ENCODE peak calls at places on chromosomes 7 and 10, in seven cellular contexts. W, Q, Z, V, A, X and F are unnamed samples.

GRCh38 chr7:5393328-5393727 is 30.3 kb downstream of the TNRC18 start:
- DNase-seq in W (no peak), Q (no peak), Z (no peak), V (no peak), A (no peak), X (no peak), F (no peak)

GRCh38 chr7:134813668-134814067 is 34.2 kb downstream of the CALD1 start:
- DNase-seq in W (no peak), Q (peak), Z (peak), V (no peak), A (no peak), X (peak), F (no peak)

GRCh38 chr10:76437011-76437410 is 1005.6 kb downstream of the LRMDA start:
- DNase-seq in W (peak), Q (no peak), Z (no peak), V (no peak), A (no peak), X (no peak), F (no peak)

GRCh38 chr10:33706191-33706590 is 371.7 kb upstream of the NRP1 start:
- DNase-seq in W (no peak), Q (peak), Z (peak), V (no peak), A (no peak), X (peak), F (no peak)

GRCh38 chr7:45157286-45157652 is 322 bp upstream of the RAMP3 start:
- DNase-seq in W (no peak), Q (no peak), Z (no peak), V (no peak), A (peak), X (no peak), F (no peak)

GRCh38 chr10:125061557-125062243 is 98.7 kb downstream of the CTBP2 start:
- DNase-seq in W (no peak), Q (no peak), Z (no peak), V (no peak), A (no peak), X (no peak), F (peak)

GRCh38 chr10:44881639-44882038 is 29.5 kb upstream of the TMEM72 start:
- DNase-seq in W (no peak), Q (no peak), Z (no peak), V (no peak), A (no peak), X (no peak), F (no peak)

GRCh38 chr10:93074597-93075368 is 1.1 kb downstream of the CYP26A1 start:
- DNase-seq in W (no peak), Q (no peak), Z (no peak), V (no peak), A (peak), X (peak), F (no peak)

GRCh38 chr10:2130906-2131305 is 393.6 kb upstream of the ADARB2 start:
- DNase-seq in W (peak), Q (no peak), Z (no peak), V (no peak), A (no peak), X (no peak), F (no peak)

GRCh38 chr10:28137907-28138880 is 139.3 kb upstream of the ODAD2 start:
- DNase-seq in W (no peak), Q (peak), Z (peak), V (peak), A (no peak), X (peak), F (no peak)

GRCh38 chr7:158137516-158138328 is 449.9 kb downstream of the PTPRN2 start:
- DNase-seq in W (no peak), Q (no peak), Z (no peak), V (no peak), A (no peak), X (no peak), F (no peak)

GRCh38 chr10:79025113-79025832 is 43.5 kb upstream of the ZMIZ1 start:
- DNase-seq in W (no peak), Q (no peak), Z (peak), V (no peak), A (no peak), X (no peak), F (no peak)

GRCh38 chr10:127117125-127117524 is 79.3 kb downstream of the INSYN2A start:
- DNase-seq in W (peak), Q (peak), Z (peak), V (no peak), A (peak), X (peak), F (peak)

GRCh38 chr10:77041636-77042258 is 595.9 kb downstream of the KCNMA1 start:
- DNase-seq in W (peak), Q (no peak), Z (no peak), V (no peak), A (peak), X (no peak), F (peak)

GRCh38 chr7:101169838-101170531 is 4.6 kb upstream of the VGF start:
- DNase-seq in W (peak), Q (peak), Z (peak), V (no peak), A (peak), X (peak), F (peak)

GRCh38 chr7:3673524-3673923 is 372.5 kb downstream of the SDK1 start:
- DNase-seq in W (peak), Q (peak), Z (peak), V (no peak), A (peak), X (no peak), F (peak)

GRCh38 chr10:82889703-82890102 is 1014.7 kb downstream of the NRG3 start:
- DNase-seq in W (peak), Q (no peak), Z (no peak), V (no peak), A (no peak), X (no peak), F (no peak)

GRCh38 chr10:10517866-10518265 is 499.8 kb upstream of the CELF2 start:
- DNase-seq in W (peak), Q (no peak), Z (no peak), V (no peak), A (no peak), X (no peak), F (no peak)

GRCh38 chr10:122140477-122140902 is 130.6 kb upstream of the BTBD16 start:
- DNase-seq in W (peak), Q (peak), Z (peak), V (no peak), A (no peak), X (peak), F (no peak)
- H3K9ac ChIP-seq in W (no peak), Q (no peak), Z (peak), V (peak), A (no peak), X (peak), F (no peak)

GRCh38 chr10:24722676-24723385 is 856 bp downstream of the ARHGAP21 start:
- DNase-seq in W (peak), Q (peak), Z (peak), V (no peak), A (peak), X (peak), F (no peak)

GRCh38 chr10:24722131-24722675 is 1.5 kb downstream of the ARHGAP21 start:
- DNase-seq in W (peak), Q (peak), Z (peak), V (no peak), A (no peak), X (no peak), F (no peak)

GRCh38 chr10:24723788-24724380 is at the start of gene ARHGAP21:
- DNase-seq in W (peak), Q (peak), Z (peak), V (no peak), A (peak), X (peak), F (no peak)

GRCh38 chr10:24724381-24725228 is 918 bp upstream of the ARHGAP21 start:
- DNase-seq in W (peak), Q (peak), Z (peak), V (peak), A (peak), X (peak), F (peak)

DNA sequence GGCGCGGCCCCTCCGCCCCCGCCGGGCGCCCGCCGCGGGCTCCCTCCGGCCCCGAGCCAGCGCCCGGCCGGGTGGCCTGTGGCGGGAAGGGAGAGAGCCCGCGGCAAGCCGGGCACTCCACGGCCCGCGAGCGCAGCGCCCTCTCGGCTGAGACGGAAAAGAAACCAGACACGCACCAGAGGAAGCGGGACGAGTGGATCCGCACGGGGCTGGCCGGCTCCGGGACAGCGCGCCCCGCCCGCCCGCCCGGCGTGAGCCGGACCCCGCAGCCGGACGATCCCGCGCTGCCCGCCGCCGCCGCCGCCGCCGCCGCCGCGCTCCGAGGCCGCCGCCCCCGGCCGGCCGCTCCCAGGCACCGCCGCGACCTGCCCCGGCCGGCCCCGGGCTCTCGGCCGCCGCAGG is 300 bp downstream of the ARHGAP21 start:
- DNase-seq in W (no peak), Q (peak), Z (peak), V (no peak), A (no peak), X (peak), F (no peak)
- H3K9ac ChIP-seq in W (peak), Q (peak), Z (peak), V (peak), A (peak), X (peak), F (peak)

DNA sequence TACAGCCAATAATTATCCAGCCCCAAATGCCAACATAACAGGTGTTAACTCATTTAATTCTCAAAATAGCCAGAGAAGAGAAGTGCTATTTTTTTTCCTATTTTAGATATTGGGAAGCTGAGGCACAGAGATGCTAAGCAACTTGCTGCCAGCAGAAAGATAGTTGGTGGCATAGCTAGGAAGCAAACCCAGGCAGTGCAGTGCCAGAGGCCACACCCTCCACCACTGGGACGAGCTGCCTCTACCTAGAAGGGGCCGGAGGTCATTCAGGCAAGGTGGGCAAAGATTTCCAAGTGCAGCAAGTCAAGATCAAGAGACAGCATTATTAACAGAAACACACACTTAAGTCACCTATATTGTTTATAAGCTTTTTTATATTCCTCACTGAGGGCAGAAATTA is 654.1 kb downstream of the INHBA start:
- DNase-seq in W (no peak), Q (no peak), Z (no peak), V (no peak), A (peak), X (no peak), F (no peak)
- H3K9ac ChIP-seq in W (no peak), Q (no peak), Z (no peak), V (no peak), A (no peak), X (no peak), F (no peak)

DNA sequence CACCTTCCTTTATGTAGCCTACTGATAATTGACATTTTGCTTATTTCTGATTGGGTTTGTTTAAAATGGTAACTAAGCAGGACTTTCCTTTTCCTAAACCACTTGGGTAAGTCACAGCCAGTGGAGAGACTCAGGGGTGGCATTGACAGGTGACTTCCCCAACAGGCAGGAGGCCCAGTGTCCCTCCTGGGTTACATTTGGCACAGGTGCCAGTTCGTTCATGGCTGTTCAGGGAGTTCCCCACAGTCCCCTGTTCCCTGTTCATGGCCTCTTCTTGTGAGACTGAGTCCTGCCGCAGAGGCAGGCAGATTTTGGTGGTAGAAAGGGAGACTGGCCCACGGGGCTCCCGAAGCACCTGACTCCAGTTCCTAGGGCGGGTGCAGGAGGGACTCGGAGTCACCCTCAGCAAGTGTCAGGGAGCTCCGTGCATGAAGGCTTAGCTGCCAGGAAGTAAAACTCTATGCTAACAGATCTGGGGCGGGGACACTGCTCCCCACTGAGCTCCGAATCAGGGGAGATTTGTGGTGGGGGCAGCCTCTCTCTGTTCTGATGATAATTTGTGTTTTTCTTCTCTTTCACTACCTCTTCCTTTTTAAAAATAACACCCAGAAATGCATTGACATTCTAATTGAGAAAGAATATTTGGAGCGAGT is 84.1 kb downstream of the EZH2 start:
- DNase-seq in W (no peak), Q (no peak), Z (no peak), V (no peak), A (no peak), X (no peak), F (no peak)
- H3K9ac ChIP-seq in W (no peak), Q (no peak), Z (no peak), V (no peak), A (no peak), X (no peak), F (no peak)